ENCODE peak calls at places on chromosomes 13 and 19, in nine cellular contexts. One of them, this sample, is unnamed.
A peak's percentile ranks its signal among the peaks of the same experiment; 100 is the strongest.

GRCh38 chr13:25365720-25366235 is 6.0 kb upstream of the ATP8A2 start:
- DNase-seq in brain microvascular endothelial cell: no peak
- DNase-seq in fibroblast of the conjunctiva: no peak
- DNase-seq in HTR-8/SVneo: no peak
- DNase-seq in stimulated activated CD4-positive, alpha-beta T cell treated with anti-CD3 and anti-CD28 coated beads, Interleukin-2, amount 100 ng/mL, for 48 hours: no peak
- DNase-seq in stimulated activated CD8-positive, alpha-beta memory T cell treated with anti-CD3 and anti-CD28 coated beads, Interleukin-15, amount 100 ng/mL, for 4 hours: no peak
- DNase-seq in HFFc6: no peak
- DNase-seq in LoVo: no peak
- DNase-seq in psoas muscle: no peak
- DNase-seq in this sample: no peak

GRCh38 chr13:24167666-24168391 is 7.3 kb downstream of the SPATA13 start:
- DNase-seq in brain microvascular endothelial cell: no peak
- DNase-seq in fibroblast of the conjunctiva: no peak
- DNase-seq in HTR-8/SVneo: no peak
- DNase-seq in stimulated activated CD4-positive, alpha-beta T cell treated with anti-CD3 and anti-CD28 coated beads, Interleukin-2, amount 100 ng/mL, for 48 hours: no peak
- DNase-seq in stimulated activated CD8-positive, alpha-beta memory T cell treated with anti-CD3 and anti-CD28 coated beads, Interleukin-15, amount 100 ng/mL, for 4 hours: no peak
- DNase-seq in HFFc6: no peak
- DNase-seq in LoVo: no peak
- DNase-seq in psoas muscle: no peak
- DNase-seq in this sample: no peak

GRCh38 chr13:26247608-26248007 is 6.3 kb upstream of the CDK8 start:
- DNase-seq in brain microvascular endothelial cell: peak; percentile 11
- DNase-seq in fibroblast of the conjunctiva: no peak
- DNase-seq in HTR-8/SVneo: no peak
- DNase-seq in stimulated activated CD4-positive, alpha-beta T cell treated with anti-CD3 and anti-CD28 coated beads, Interleukin-2, amount 100 ng/mL, for 48 hours: no peak
- DNase-seq in stimulated activated CD8-positive, alpha-beta memory T cell treated with anti-CD3 and anti-CD28 coated beads, Interleukin-15, amount 100 ng/mL, for 4 hours: no peak
- DNase-seq in HFFc6: no peak
- DNase-seq in LoVo: no peak
- DNase-seq in psoas muscle: no peak
- DNase-seq in this sample: no peak

GRCh38 chr19:54653181-54653809 is 9.5 kb upstream of the LILRB4 start:
- DNase-seq in brain microvascular endothelial cell: no peak
- DNase-seq in fibroblast of the conjunctiva: peak; percentile 1
- DNase-seq in HTR-8/SVneo: peak; percentile 47
- DNase-seq in stimulated activated CD4-positive, alpha-beta T cell treated with anti-CD3 and anti-CD28 coated beads, Interleukin-2, amount 100 ng/mL, for 48 hours: no peak
- DNase-seq in stimulated activated CD8-positive, alpha-beta memory T cell treated with anti-CD3 and anti-CD28 coated beads, Interleukin-15, amount 100 ng/mL, for 4 hours: no peak
- DNase-seq in HFFc6: peak; percentile 4
- DNase-seq in LoVo: peak; percentile 26
- DNase-seq in psoas muscle: no peak
- DNase-seq in this sample: peak; percentile 63

GRCh38 chr13:40878321-40878720 is 88.9 kb downstream of the SLC25A15 start:
- DNase-seq in brain microvascular endothelial cell: peak; percentile 18
- DNase-seq in fibroblast of the conjunctiva: no peak
- DNase-seq in HTR-8/SVneo: no peak
- DNase-seq in stimulated activated CD4-positive, alpha-beta T cell treated with anti-CD3 and anti-CD28 coated beads, Interleukin-2, amount 100 ng/mL, for 48 hours: no peak
- DNase-seq in stimulated activated CD8-positive, alpha-beta memory T cell treated with anti-CD3 and anti-CD28 coated beads, Interleukin-15, amount 100 ng/mL, for 4 hours: no peak
- DNase-seq in HFFc6: no peak
- DNase-seq in LoVo: no peak
- DNase-seq in psoas muscle: no peak
- DNase-seq in this sample: no peak

GRCh38 chr19:45782820-45783785 is 813 bp upstream of the DMPK start:
- DNase-seq in brain microvascular endothelial cell: peak; percentile 28
- DNase-seq in fibroblast of the conjunctiva: peak; percentile 60
- DNase-seq in HTR-8/SVneo: peak; percentile 83
- DNase-seq in stimulated activated CD4-positive, alpha-beta T cell treated with anti-CD3 and anti-CD28 coated beads, Interleukin-2, amount 100 ng/mL, for 48 hours: no peak
- DNase-seq in stimulated activated CD8-positive, alpha-beta memory T cell treated with anti-CD3 and anti-CD28 coated beads, Interleukin-15, amount 100 ng/mL, for 4 hours: no peak
- DNase-seq in HFFc6: peak; percentile 82
- DNase-seq in LoVo: no peak
- DNase-seq in psoas muscle: peak; percentile 94
- DNase-seq in this sample: no peak

GRCh38 chr19:40663712-40664692 is 26.4 kb downstream of the NUMBL start:
- DNase-seq in brain microvascular endothelial cell: peak; percentile 21
- DNase-seq in fibroblast of the conjunctiva: no peak
- DNase-seq in HTR-8/SVneo: peak; percentile 42
- DNase-seq in stimulated activated CD4-positive, alpha-beta T cell treated with anti-CD3 and anti-CD28 coated beads, Interleukin-2, amount 100 ng/mL, for 48 hours: peak; percentile 6
- DNase-seq in stimulated activated CD8-positive, alpha-beta memory T cell treated with anti-CD3 and anti-CD28 coated beads, Interleukin-15, amount 100 ng/mL, for 4 hours: no peak
- DNase-seq in HFFc6: peak; percentile 14
- DNase-seq in LoVo: no peak
- DNase-seq in psoas muscle: no peak
- DNase-seq in this sample: no peak

GRCh38 chr13:93789058-93789457 is 562.5 kb downstream of the GPC6 start:
- DNase-seq in brain microvascular endothelial cell: no peak
- DNase-seq in fibroblast of the conjunctiva: no peak
- DNase-seq in HTR-8/SVneo: no peak
- DNase-seq in stimulated activated CD4-positive, alpha-beta T cell treated with anti-CD3 and anti-CD28 coated beads, Interleukin-2, amount 100 ng/mL, for 48 hours: no peak
- DNase-seq in stimulated activated CD8-positive, alpha-beta memory T cell treated with anti-CD3 and anti-CD28 coated beads, Interleukin-15, amount 100 ng/mL, for 4 hours: no peak
- DNase-seq in HFFc6: no peak
- DNase-seq in LoVo: no peak
- DNase-seq in psoas muscle: no peak
- DNase-seq in this sample: no peak

GRCh38 chr19:56404705-56405056 is 549 bp downstream of the ZNF583 start:
- DNase-seq in brain microvascular endothelial cell: no peak
- DNase-seq in fibroblast of the conjunctiva: no peak
- DNase-seq in HTR-8/SVneo: no peak
- DNase-seq in stimulated activated CD4-positive, alpha-beta T cell treated with anti-CD3 and anti-CD28 coated beads, Interleukin-2, amount 100 ng/mL, for 48 hours: no peak
- DNase-seq in stimulated activated CD8-positive, alpha-beta memory T cell treated with anti-CD3 and anti-CD28 coated beads, Interleukin-15, amount 100 ng/mL, for 4 hours: no peak
- DNase-seq in HFFc6: no peak
- DNase-seq in LoVo: no peak
- DNase-seq in psoas muscle: no peak
- DNase-seq in this sample: no peak

GRCh38 chr13:59700281-59700680 is 463.4 kb downstream of the DIAPH3 start:
- DNase-seq in brain microvascular endothelial cell: peak; percentile 47
- DNase-seq in fibroblast of the conjunctiva: no peak
- DNase-seq in HTR-8/SVneo: no peak
- DNase-seq in stimulated activated CD4-positive, alpha-beta T cell treated with anti-CD3 and anti-CD28 coated beads, Interleukin-2, amount 100 ng/mL, for 48 hours: no peak
- DNase-seq in stimulated activated CD8-positive, alpha-beta memory T cell treated with anti-CD3 and anti-CD28 coated beads, Interleukin-15, amount 100 ng/mL, for 4 hours: no peak
- DNase-seq in HFFc6: peak; percentile 47
- DNase-seq in LoVo: no peak
- DNase-seq in psoas muscle: no peak
- DNase-seq in this sample: no peak

GRCh38 chr13:105773887-105774538 is 761.4 kb downstream of the EFNB2 start:
- DNase-seq in brain microvascular endothelial cell: peak; percentile 70
- DNase-seq in fibroblast of the conjunctiva: no peak
- DNase-seq in HTR-8/SVneo: peak; percentile 14
- DNase-seq in stimulated activated CD4-positive, alpha-beta T cell treated with anti-CD3 and anti-CD28 coated beads, Interleukin-2, amount 100 ng/mL, for 48 hours: no peak
- DNase-seq in stimulated activated CD8-positive, alpha-beta memory T cell treated with anti-CD3 and anti-CD28 coated beads, Interleukin-15, amount 100 ng/mL, for 4 hours: no peak
- DNase-seq in HFFc6: no peak
- DNase-seq in LoVo: peak; percentile 64
- DNase-seq in psoas muscle: no peak
- DNase-seq in this sample: peak; percentile 63

GRCh38 chr13:41955605-41956004 is 5.3 kb downstream of the VWA8 start:
- DNase-seq in brain microvascular endothelial cell: no peak
- DNase-seq in fibroblast of the conjunctiva: no peak
- DNase-seq in HTR-8/SVneo: no peak
- DNase-seq in stimulated activated CD4-positive, alpha-beta T cell treated with anti-CD3 and anti-CD28 coated beads, Interleukin-2, amount 100 ng/mL, for 48 hours: no peak
- DNase-seq in stimulated activated CD8-positive, alpha-beta memory T cell treated with anti-CD3 and anti-CD28 coated beads, Interleukin-15, amount 100 ng/mL, for 4 hours: no peak
- DNase-seq in HFFc6: no peak
- DNase-seq in LoVo: no peak
- DNase-seq in psoas muscle: peak; percentile 54
- DNase-seq in this sample: no peak

GRCh38 chr19:37718357-37718756 is 1.2 kb downstream of the ZNF607 start:
- DNase-seq in brain microvascular endothelial cell: no peak
- DNase-seq in fibroblast of the conjunctiva: no peak
- DNase-seq in HTR-8/SVneo: no peak
- DNase-seq in stimulated activated CD4-positive, alpha-beta T cell treated with anti-CD3 and anti-CD28 coated beads, Interleukin-2, amount 100 ng/mL, for 48 hours: no peak
- DNase-seq in stimulated activated CD8-positive, alpha-beta memory T cell treated with anti-CD3 and anti-CD28 coated beads, Interleukin-15, amount 100 ng/mL, for 4 hours: no peak
- DNase-seq in HFFc6: no peak
- DNase-seq in LoVo: no peak
- DNase-seq in psoas muscle: no peak
- DNase-seq in this sample: no peak

GRCh38 chr13:98976941-98977340 is 923 bp downstream of the DOCK9 start:
- DNase-seq in brain microvascular endothelial cell: no peak
- DNase-seq in fibroblast of the conjunctiva: no peak
- DNase-seq in HTR-8/SVneo: no peak
- DNase-seq in stimulated activated CD4-positive, alpha-beta T cell treated with anti-CD3 and anti-CD28 coated beads, Interleukin-2, amount 100 ng/mL, for 48 hours: no peak
- DNase-seq in stimulated activated CD8-positive, alpha-beta memory T cell treated with anti-CD3 and anti-CD28 coated beads, Interleukin-15, amount 100 ng/mL, for 4 hours: no peak
- DNase-seq in HFFc6: no peak
- DNase-seq in LoVo: no peak
- DNase-seq in psoas muscle: no peak
- DNase-seq in this sample: no peak

GRCh38 chr13:99867535-99868271 is 103.9 kb downstream of the ZIC5 start:
- DNase-seq in brain microvascular endothelial cell: no peak
- DNase-seq in fibroblast of the conjunctiva: no peak
- DNase-seq in HTR-8/SVneo: no peak
- DNase-seq in stimulated activated CD4-positive, alpha-beta T cell treated with anti-CD3 and anti-CD28 coated beads, Interleukin-2, amount 100 ng/mL, for 48 hours: no peak
- DNase-seq in stimulated activated CD8-positive, alpha-beta memory T cell treated with anti-CD3 and anti-CD28 coated beads, Interleukin-15, amount 100 ng/mL, for 4 hours: no peak
- DNase-seq in HFFc6: no peak
- DNase-seq in LoVo: no peak
- DNase-seq in psoas muscle: no peak
- DNase-seq in this sample: no peak

GRCh38 chr13:93945621-93946020 is 533.9 kb downstream of the DCT start:
- DNase-seq in brain microvascular endothelial cell: no peak
- DNase-seq in fibroblast of the conjunctiva: no peak
- DNase-seq in HTR-8/SVneo: no peak
- DNase-seq in stimulated activated CD4-positive, alpha-beta T cell treated with anti-CD3 and anti-CD28 coated beads, Interleukin-2, amount 100 ng/mL, for 48 hours: no peak
- DNase-seq in stimulated activated CD8-positive, alpha-beta memory T cell treated with anti-CD3 and anti-CD28 coated beads, Interleukin-15, amount 100 ng/mL, for 4 hours: no peak
- DNase-seq in HFFc6: no peak
- DNase-seq in LoVo: no peak
- DNase-seq in psoas muscle: no peak
- DNase-seq in this sample: no peak

GRCh38 chr13:69912576-69913074 is 195.0 kb upstream of the ATXN8OS start:
- DNase-seq in brain microvascular endothelial cell: no peak
- DNase-seq in fibroblast of the conjunctiva: no peak
- DNase-seq in HTR-8/SVneo: no peak
- DNase-seq in stimulated activated CD4-positive, alpha-beta T cell treated with anti-CD3 and anti-CD28 coated beads, Interleukin-2, amount 100 ng/mL, for 48 hours: no peak
- DNase-seq in stimulated activated CD8-positive, alpha-beta memory T cell treated with anti-CD3 and anti-CD28 coated beads, Interleukin-15, amount 100 ng/mL, for 4 hours: no peak
- DNase-seq in HFFc6: no peak
- DNase-seq in LoVo: no peak
- DNase-seq in psoas muscle: no peak
- DNase-seq in this sample: no peak

GRCh38 chr13:60944863-60945262 is 470.8 kb downstream of the PCDH20 start:
- DNase-seq in brain microvascular endothelial cell: no peak
- DNase-seq in fibroblast of the conjunctiva: no peak
- DNase-seq in HTR-8/SVneo: no peak
- DNase-seq in stimulated activated CD4-positive, alpha-beta T cell treated with anti-CD3 and anti-CD28 coated beads, Interleukin-2, amount 100 ng/mL, for 48 hours: no peak
- DNase-seq in stimulated activated CD8-positive, alpha-beta memory T cell treated with anti-CD3 and anti-CD28 coated beads, Interleukin-15, amount 100 ng/mL, for 4 hours: no peak
- DNase-seq in HFFc6: no peak
- DNase-seq in LoVo: no peak
- DNase-seq in psoas muscle: no peak
- DNase-seq in this sample: no peak

GRCh38 chr13:43880451-43880850 is 747 bp downstream of the LACC1 start:
- DNase-seq in brain microvascular endothelial cell: no peak
- DNase-seq in fibroblast of the conjunctiva: no peak
- DNase-seq in HTR-8/SVneo: no peak
- DNase-seq in stimulated activated CD4-positive, alpha-beta T cell treated with anti-CD3 and anti-CD28 coated beads, Interleukin-2, amount 100 ng/mL, for 48 hours: no peak
- DNase-seq in stimulated activated CD8-positive, alpha-beta memory T cell treated with anti-CD3 and anti-CD28 coated beads, Interleukin-15, amount 100 ng/mL, for 4 hours: no peak
- DNase-seq in HFFc6: no peak
- DNase-seq in LoVo: no peak
- DNase-seq in psoas muscle: no peak
- DNase-seq in this sample: peak; percentile 23

GRCh38 chr19:33405491-33406461 is 32.3 kb downstream of the CEBPG start:
- DNase-seq in brain microvascular endothelial cell: no peak
- DNase-seq in fibroblast of the conjunctiva: no peak
- DNase-seq in HTR-8/SVneo: no peak
- DNase-seq in stimulated activated CD4-positive, alpha-beta T cell treated with anti-CD3 and anti-CD28 coated beads, Interleukin-2, amount 100 ng/mL, for 48 hours: no peak
- DNase-seq in stimulated activated CD8-positive, alpha-beta memory T cell treated with anti-CD3 and anti-CD28 coated beads, Interleukin-15, amount 100 ng/mL, for 4 hours: no peak
- DNase-seq in HFFc6: no peak
- DNase-seq in LoVo: no peak
- DNase-seq in psoas muscle: peak; percentile 59
- DNase-seq in this sample: no peak

GRCh38 chr13:77979721-77980377 is 61.2 kb upstream of the EDNRB start:
- DNase-seq in brain microvascular endothelial cell: no peak
- DNase-seq in fibroblast of the conjunctiva: no peak
- DNase-seq in HTR-8/SVneo: no peak
- DNase-seq in stimulated activated CD4-positive, alpha-beta T cell treated with anti-CD3 and anti-CD28 coated beads, Interleukin-2, amount 100 ng/mL, for 48 hours: no peak
- DNase-seq in stimulated activated CD8-positive, alpha-beta memory T cell treated with anti-CD3 and anti-CD28 coated beads, Interleukin-15, amount 100 ng/mL, for 4 hours: no peak
- DNase-seq in HFFc6: no peak
- DNase-seq in LoVo: no peak
- DNase-seq in psoas muscle: no peak
- DNase-seq in this sample: no peak

GRCh38 chr13:75217949-75218348 is 264.0 kb downstream of the TBC1D4 start:
- DNase-seq in brain microvascular endothelial cell: peak; percentile 36
- DNase-seq in fibroblast of the conjunctiva: peak; percentile 28
- DNase-seq in HTR-8/SVneo: peak; percentile 14
- DNase-seq in stimulated activated CD4-positive, alpha-beta T cell treated with anti-CD3 and anti-CD28 coated beads, Interleukin-2, amount 100 ng/mL, for 48 hours: no peak
- DNase-seq in stimulated activated CD8-positive, alpha-beta memory T cell treated with anti-CD3 and anti-CD28 coated beads, Interleukin-15, amount 100 ng/mL, for 4 hours: no peak
- DNase-seq in HFFc6: peak; percentile 41
- DNase-seq in LoVo: no peak
- DNase-seq in psoas muscle: no peak
- DNase-seq in this sample: no peak

GRCh38 chr19:13037718-13038117 is 42.4 kb downstream of the NFIX start:
- DNase-seq in brain microvascular endothelial cell: no peak
- DNase-seq in fibroblast of the conjunctiva: no peak
- DNase-seq in HTR-8/SVneo: no peak
- DNase-seq in stimulated activated CD4-positive, alpha-beta T cell treated with anti-CD3 and anti-CD28 coated beads, Interleukin-2, amount 100 ng/mL, for 48 hours: no peak
- DNase-seq in stimulated activated CD8-positive, alpha-beta memory T cell treated with anti-CD3 and anti-CD28 coated beads, Interleukin-15, amount 100 ng/mL, for 4 hours: no peak
- DNase-seq in HFFc6: no peak
- DNase-seq in LoVo: no peak
- DNase-seq in psoas muscle: no peak
- DNase-seq in this sample: no peak

GRCh38 chr19:17873661-17874422 is 2.1 kb downstream of the SLC5A5 start:
- DNase-seq in brain microvascular endothelial cell: no peak
- DNase-seq in fibroblast of the conjunctiva: no peak
- DNase-seq in HTR-8/SVneo: peak; percentile 37
- DNase-seq in stimulated activated CD4-positive, alpha-beta T cell treated with anti-CD3 and anti-CD28 coated beads, Interleukin-2, amount 100 ng/mL, for 48 hours: peak; percentile 70
- DNase-seq in stimulated activated CD8-positive, alpha-beta memory T cell treated with anti-CD3 and anti-CD28 coated beads, Interleukin-15, amount 100 ng/mL, for 4 hours: peak; percentile 37
- DNase-seq in HFFc6: no peak
- DNase-seq in LoVo: no peak
- DNase-seq in psoas muscle: no peak
- DNase-seq in this sample: peak; percentile 77

GRCh38 chr19:46350758-46351159 is 3.9 kb downstream of the PPP5C start:
- DNase-seq in brain microvascular endothelial cell: no peak
- DNase-seq in fibroblast of the conjunctiva: no peak
- DNase-seq in HTR-8/SVneo: no peak
- DNase-seq in stimulated activated CD4-positive, alpha-beta T cell treated with anti-CD3 and anti-CD28 coated beads, Interleukin-2, amount 100 ng/mL, for 48 hours: no peak
- DNase-seq in stimulated activated CD8-positive, alpha-beta memory T cell treated with anti-CD3 and anti-CD28 coated beads, Interleukin-15, amount 100 ng/mL, for 4 hours: no peak
- DNase-seq in HFFc6: no peak
- DNase-seq in LoVo: no peak
- DNase-seq in psoas muscle: no peak
- DNase-seq in this sample: no peak

GRCh38 chr19:17294051-17294891 is 9.0 kb downstream of the ABHD8 start:
- DNase-seq in brain microvascular endothelial cell: no peak
- DNase-seq in fibroblast of the conjunctiva: no peak
- DNase-seq in HTR-8/SVneo: no peak
- DNase-seq in stimulated activated CD4-positive, alpha-beta T cell treated with anti-CD3 and anti-CD28 coated beads, Interleukin-2, amount 100 ng/mL, for 48 hours: peak; percentile 73
- DNase-seq in stimulated activated CD8-positive, alpha-beta memory T cell treated with anti-CD3 and anti-CD28 coated beads, Interleukin-15, amount 100 ng/mL, for 4 hours: no peak
- DNase-seq in HFFc6: no peak
- DNase-seq in LoVo: peak; percentile 14
- DNase-seq in psoas muscle: peak; percentile 69
- DNase-seq in this sample: peak; percentile 79

GRCh38 chr13:54175470-54175869 is 1146.9 kb downstream of the OLFM4 start:
- DNase-seq in brain microvascular endothelial cell: no peak
- DNase-seq in fibroblast of the conjunctiva: no peak
- DNase-seq in HTR-8/SVneo: no peak
- DNase-seq in stimulated activated CD4-positive, alpha-beta T cell treated with anti-CD3 and anti-CD28 coated beads, Interleukin-2, amount 100 ng/mL, for 48 hours: no peak
- DNase-seq in stimulated activated CD8-positive, alpha-beta memory T cell treated with anti-CD3 and anti-CD28 coated beads, Interleukin-15, amount 100 ng/mL, for 4 hours: no peak
- DNase-seq in HFFc6: no peak
- DNase-seq in LoVo: no peak
- DNase-seq in psoas muscle: no peak
- DNase-seq in this sample: no peak

GRCh38 chr13:37149380-37149779 is 43.9 kb upstream of the CSNK1A1L start:
- DNase-seq in brain microvascular endothelial cell: no peak
- DNase-seq in fibroblast of the conjunctiva: no peak
- DNase-seq in HTR-8/SVneo: no peak
- DNase-seq in stimulated activated CD4-positive, alpha-beta T cell treated with anti-CD3 and anti-CD28 coated beads, Interleukin-2, amount 100 ng/mL, for 48 hours: no peak
- DNase-seq in stimulated activated CD8-positive, alpha-beta memory T cell treated with anti-CD3 and anti-CD28 coated beads, Interleukin-15, amount 100 ng/mL, for 4 hours: no peak
- DNase-seq in HFFc6: no peak
- DNase-seq in LoVo: no peak
- DNase-seq in psoas muscle: no peak
- DNase-seq in this sample: no peak

GRCh38 chr19:12789098-12789903 is 2.0 kb upstream of the JUNB start:
- DNase-seq in brain microvascular endothelial cell: no peak
- DNase-seq in fibroblast of the conjunctiva: no peak
- DNase-seq in HTR-8/SVneo: no peak
- DNase-seq in stimulated activated CD4-positive, alpha-beta T cell treated with anti-CD3 and anti-CD28 coated beads, Interleukin-2, amount 100 ng/mL, for 48 hours: no peak
- DNase-seq in stimulated activated CD8-positive, alpha-beta memory T cell treated with anti-CD3 and anti-CD28 coated beads, Interleukin-15, amount 100 ng/mL, for 4 hours: no peak
- DNase-seq in HFFc6: no peak
- DNase-seq in LoVo: no peak
- DNase-seq in psoas muscle: no peak
- DNase-seq in this sample: no peak

GRCh38 chr13:21671793-21672680 is 1.2 kb downstream of the FGF9 start:
- DNase-seq in brain microvascular endothelial cell: no peak
- DNase-seq in fibroblast of the conjunctiva: no peak
- DNase-seq in HTR-8/SVneo: no peak
- DNase-seq in stimulated activated CD4-positive, alpha-beta T cell treated with anti-CD3 and anti-CD28 coated beads, Interleukin-2, amount 100 ng/mL, for 48 hours: no peak
- DNase-seq in stimulated activated CD8-positive, alpha-beta memory T cell treated with anti-CD3 and anti-CD28 coated beads, Interleukin-15, amount 100 ng/mL, for 4 hours: no peak
- DNase-seq in HFFc6: no peak
- DNase-seq in LoVo: peak; percentile 19
- DNase-seq in psoas muscle: no peak
- DNase-seq in this sample: no peak

GRCh38 chr13:46641274-46642081 is 88.5 kb downstream of the LRCH1 start:
- DNase-seq in brain microvascular endothelial cell: no peak
- DNase-seq in fibroblast of the conjunctiva: no peak
- DNase-seq in HTR-8/SVneo: no peak
- DNase-seq in stimulated activated CD4-positive, alpha-beta T cell treated with anti-CD3 and anti-CD28 coated beads, Interleukin-2, amount 100 ng/mL, for 48 hours: no peak
- DNase-seq in stimulated activated CD8-positive, alpha-beta memory T cell treated with anti-CD3 and anti-CD28 coated beads, Interleukin-15, amount 100 ng/mL, for 4 hours: no peak
- DNase-seq in HFFc6: no peak
- DNase-seq in LoVo: no peak
- DNase-seq in psoas muscle: no peak
- DNase-seq in this sample: no peak

This sample was measured in trophoblast cell.